ENCODE peak calls at places on chromosomes 13 and 19, in nine cellular contexts. B is NB4, U is thyroid gland, T is mesendoderm, H is skeletal muscle cell, Q is psoas muscle, L is GM12865, M is body of pancreas, V is heart right ventricle. Y is an unnamed sample.

GRCh38 chr19:5466072-5466471 is 10.9 kb downstream of the ZNRF4 start:
- DNase-seq in U (no peak), T (no peak), M (no peak), B (no peak), L (no peak), Q (no peak), V (no peak), H (no peak), Y (no peak)

GRCh38 chr19:39540333-39540673 is 342 bp upstream of the EID2 start:
- DNase-seq in Q (no peak), U (no peak), M (no peak), B (no peak), H (no peak), L (no peak), T (no peak), V (no peak), Y (no peak)

GRCh38 chr13:83881917-83882625 is at the start of gene SLITRK1:
- DNase-seq in H (peak; percentile 31), M (peak; percentile 84), T (peak; percentile 91), V (peak; percentile 35), B (peak; percentile 35), Q (peak; percentile 20), L (peak; percentile 26), U (peak; percentile 28), Y (no peak)

GRCh38 chr13:111947026-111947810 is 119.7 kb upstream of the SOX1 start:
- DNase-seq in L (no peak), U (no peak), M (no peak), B (no peak), T (no peak), H (no peak), V (no peak), Q (no peak), Y (peak; percentile 18)

GRCh38 chr19:32566246-32566830 is 14.7 kb upstream of the PDCD5 start:
- DNase-seq in H (peak; percentile 25), B (peak; percentile 9), U (no peak), Q (no peak), T (no peak), M (no peak), V (no peak), L (no peak), Y (peak; percentile 53)

GRCh38 chr19:4375620-4376228 is 24.6 kb downstream of the SH3GL1 start:
- DNase-seq in B (peak; percentile 90), T (peak; percentile 81), M (peak; percentile 66), U (no peak), Q (peak; percentile 42), H (peak; percentile 50), V (no peak), L (peak; percentile 87), Y (no peak)

GRCh38 chr19:36051236-36051635 is 2.8 kb downstream of the THAP8 start:
- DNase-seq in H (no peak), T (peak; percentile 89), L (no peak), Q (no peak), B (no peak), M (no peak), V (no peak), U (no peak), Y (no peak)

GRCh38 chr13:114134111-114134943 is 1.9 kb upstream of the RASA3 start:
- DNase-seq in T (no peak), Q (no peak), H (no peak), M (no peak), B (peak; percentile 42), L (peak; percentile 63), V (no peak), U (peak; percentile 76), Y (no peak)

GRCh38 chr19:38698225-38699026 is 45.8 kb downstream of the CAPN12 start:
- DNase-seq in U (no peak), L (no peak), H (no peak), B (no peak), V (no peak), M (no peak), T (no peak), Q (no peak), Y (no peak)

GRCh38 chr13:107906131-107906530 is 309.2 kb downstream of the LIG4 start:
- DNase-seq in B (no peak), L (no peak), Q (no peak), U (no peak), M (no peak), H (no peak), T (no peak), V (no peak), Y (no peak)

GRCh38 chr13:62293081-62293480 is 877.4 kb upstream of the PCDH20 start:
- DNase-seq in L (peak; percentile 10), T (no peak), H (no peak), U (no peak), Q (no peak), B (no peak), V (no peak), M (no peak), Y (no peak)

GRCh38 chr19:10286803-10287737 is at the start of gene ICAM4:
- DNase-seq in Q (peak; percentile 60), T (peak; percentile 68), B (peak; percentile 99), M (peak; percentile 48), V (peak; percentile 90), L (peak; percentile 70), H (no peak), U (peak; percentile 41), Y (no peak)

GRCh38 chr19:10544242-10544752 is 593 bp downstream of the ATG4D start:
- DNase-seq in L (peak; percentile 34), Q (no peak), V (no peak), H (no peak), B (peak; percentile 65), T (peak; percentile 42), U (peak; percentile 69), M (peak; percentile 78), Y (no peak)

DNA sequence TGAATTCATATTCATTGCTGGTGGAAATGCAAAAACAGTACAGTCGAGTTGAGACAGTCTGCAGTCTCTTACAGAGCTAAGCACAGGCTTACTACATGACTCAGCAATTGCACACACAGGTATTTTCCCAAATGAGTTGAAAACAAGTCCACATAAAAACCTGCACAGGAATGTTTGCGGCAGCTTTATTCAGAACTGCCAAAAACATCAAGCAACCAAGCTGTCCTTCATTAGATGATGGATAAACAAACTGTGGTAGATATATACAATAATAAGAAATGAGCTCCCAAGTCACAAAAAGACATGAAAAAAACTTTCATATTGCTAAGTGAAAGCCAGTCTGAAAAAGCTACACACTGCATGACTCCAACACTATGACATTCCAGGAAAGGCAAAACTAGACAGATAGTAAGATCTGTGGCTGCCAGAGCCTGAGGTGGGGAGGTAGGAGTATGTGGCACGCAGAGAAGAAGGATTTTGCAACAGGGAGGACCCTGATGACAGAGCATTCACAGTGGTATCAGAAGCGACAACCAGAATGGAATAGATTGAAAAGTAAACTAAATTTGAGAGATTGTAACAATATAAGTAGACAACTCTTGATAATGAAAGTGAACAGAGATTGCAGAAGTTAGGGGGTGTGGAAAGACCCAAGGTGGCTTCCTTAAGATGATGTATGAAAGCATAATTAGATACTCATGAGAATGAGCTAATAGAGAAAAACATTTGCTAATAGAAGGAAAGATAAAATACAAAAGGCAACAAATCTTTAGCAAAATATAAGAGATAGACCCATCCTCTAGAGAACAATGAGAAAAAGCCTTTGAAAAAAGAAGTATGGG is 52.7 kb downstream of the TSC22D1 start:
- DNase-seq in V (no peak), U (no peak), Q (no peak), H (peak; percentile 25), M (peak; percentile 27), B (no peak), L (peak; percentile 16), T (peak; percentile 27), Y (no peak)
- H3K4me3 ChIP-seq in V (no peak overlapping the region), U (no peak overlapping the region), Q (peak overlapping the region; percentile 29), H (no peak overlapping the region), M (no peak overlapping the region), B (no peak overlapping the region), L (no peak overlapping the region), T (no peak overlapping the region), Y (no peak overlapping the region)

GRCh38 chr19:3346677-3347353 is 19.6 kb upstream of the NFIC start:
- DNase-seq in Q (peak; percentile 81), U (peak; percentile 92), L (no peak), T (no peak), H (no peak), V (peak; percentile 80), B (no peak), M (peak; percentile 97), Y (peak; percentile 81)
- H3K4me3 ChIP-seq in Q (no peak overlapping the region), U (no peak overlapping the region), L (no peak overlapping the region), T (no peak overlapping the region), H (no peak overlapping the region), V (peak overlapping the region; percentile 35), B (no peak overlapping the region), M (no peak overlapping the region), Y (no peak overlapping the region)

GRCh38 chr19:57623091-57623490 is 9.0 kb downstream of the ZNF134 start:
- DNase-seq in T (no peak), B (no peak), M (no peak), U (no peak), H (no peak), L (no peak), Q (no peak), V (no peak), Y (no peak)

GRCh38 chr19:57615346-57615745 is 1.3 kb downstream of the ZNF134 start:
- DNase-seq in T (peak; percentile 36), L (no peak), H (no peak), U (no peak), M (no peak), V (no peak), B (no peak), Q (no peak), Y (no peak)

GRCh38 chr19:57620673-57621348 is 6.8 kb downstream of the ZNF134 start:
- DNase-seq in U (no peak), M (no peak), L (peak; percentile 28), H (no peak), T (peak; percentile 58), B (peak; percentile 6), Q (no peak), V (no peak), Y (no peak)
- H3K4me3 ChIP-seq in U (no peak overlapping the region), M (no peak overlapping the region), L (no peak overlapping the region), H (no peak overlapping the region), T (peak overlapping the region; percentile 10), B (no peak overlapping the region), Q (no peak overlapping the region), V (no peak overlapping the region), Y (no peak overlapping the region)

DNA sequence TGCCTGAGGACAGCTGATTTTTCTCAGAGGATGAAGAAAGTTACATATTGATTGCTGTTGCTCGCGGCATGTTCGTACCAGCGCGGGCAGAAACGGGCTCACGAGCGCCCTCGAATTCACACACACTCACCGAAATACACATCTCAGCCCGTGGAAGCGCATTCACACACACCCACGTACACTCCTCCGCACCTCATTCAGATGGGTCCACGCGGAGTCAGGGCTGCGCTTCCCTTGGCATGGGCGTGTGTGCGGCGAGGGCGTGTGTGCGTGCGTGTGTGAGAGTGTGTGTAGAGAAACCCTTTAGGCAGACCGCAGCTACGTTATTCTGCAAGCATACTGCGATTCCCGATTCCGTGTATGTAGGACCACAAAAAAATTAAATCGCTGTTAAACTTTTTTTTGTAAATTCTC is 2.1 kb upstream of the PCDH17 start:
- DNase-seq in L (no peak), H (no peak), B (no peak), U (peak; percentile 7), Q (no peak), V (peak; percentile 14), M (peak; percentile 21), T (no peak), Y (no peak)
- H3K4me3 ChIP-seq in L (no peak overlapping the region), H (peak overlapping the region; percentile 63), B (no peak overlapping the region), U (peak overlapping the region; percentile 30), Q (peak overlapping the region; percentile 67), V (peak overlapping the region; percentile 64), M (no peak overlapping the region), T (peak overlapping the region; percentile 47), Y (peak overlapping the region; percentile 51)